ENCODE peak calls at places on chromosomes 16 and 17, in seven cellular contexts. O, T, S, Y, W, X and P are unnamed samples.
A peak's percentile ranks its signal among the peaks of the same experiment; 100 is the strongest.

GRCh38 chr17:34865696-34866095 is 95.6 kb downstream of the CCT6B start:
- DNase-seq in O (no peak), T (no peak), S (no peak), Y (no peak), W (no peak), X (no peak), P (no peak)

GRCh38 chr17:59479141-59479540 is 86.3 kb upstream of the DHX40 start:
- DNase-seq in O (no peak), T (no peak), S (no peak), Y (no peak), W (no peak), X (no peak), P (no peak)

GRCh38 chr17:40819528-40820125 is 2.8 kb downstream of the KRT10 start:
- DNase-seq in O (no peak), T (no peak), S (no peak), Y (no peak), W (peak; percentile 68), X (peak; percentile 19), P (peak; percentile 28)

GRCh38 chr16:75620326-75621169 is 2.5 kb downstream of the ADAT1 start:
- DNase-seq in O (no peak), T (no peak), S (no peak), Y (no peak), W (no peak), X (no peak), P (no peak)

GRCh38 chr16:23119570-23119969 is 29.7 kb downstream of the USP31 start:
- DNase-seq in O (no peak), T (no peak), S (no peak), Y (no peak), W (peak; percentile 48), X (no peak), P (no peak)

GRCh38 chr17:51540151-51540550 is 279.8 kb downstream of the UTP18 start:
- DNase-seq in O (no peak), T (no peak), S (no peak), Y (no peak), W (no peak), X (no peak), P (no peak)

GRCh38 chr17:65457183-65457582 is 104.3 kb downstream of the AXIN2 start:
- DNase-seq in O (no peak), T (no peak), S (no peak), Y (no peak), W (no peak), X (no peak), P (no peak)

GRCh38 chr17:77420804-77421634 is 280.2 kb downstream of the SEC14L1 start:
- DNase-seq in O (peak; percentile 77), T (no peak), S (no peak), Y (peak; percentile 63), W (peak; percentile 68), X (peak; percentile 72), P (peak; percentile 74)

GRCh38 chr17:78736526-78737079 is 45.5 kb downstream of the CYTH1 start:
- DNase-seq in O (peak; percentile 91), T (peak; percentile 90), S (peak; percentile 93), Y (no peak), W (no peak), X (no peak), P (peak; percentile 86)

GRCh38 chr17:61196302-61196704 is 203.3 kb upstream of the TBX2 start:
- DNase-seq in O (no peak), T (no peak), S (no peak), Y (no peak), W (no peak), X (peak; percentile 75), P (no peak)

GRCh38 chr16:85947511-85948509 is 48.8 kb downstream of the IRF8 start:
- DNase-seq in O (peak; percentile 36), T (peak; percentile 64), S (no peak), Y (no peak), W (no peak), X (no peak), P (no peak)

DNA sequence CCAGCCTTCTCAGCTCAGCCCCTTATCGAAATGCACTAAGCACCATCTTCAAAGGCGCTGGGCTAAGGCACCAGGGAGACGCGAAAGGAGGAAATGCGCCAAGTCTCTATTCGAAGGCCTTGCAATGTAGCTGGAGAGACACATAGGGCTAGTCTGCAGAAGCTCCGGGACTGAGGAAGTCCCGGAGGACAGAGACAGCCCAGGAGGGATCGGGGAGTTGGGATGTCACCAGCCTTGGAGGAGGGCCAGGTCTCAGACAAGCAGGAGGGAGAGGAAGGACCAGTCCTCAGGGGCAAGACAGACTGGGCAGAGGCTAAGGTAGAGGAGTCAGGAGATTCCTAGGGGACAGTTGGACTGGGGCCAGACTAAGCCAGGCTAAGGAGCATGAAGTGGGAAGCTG is 8.5 kb downstream of the C17orf100 start:
- DNase-seq in O (no peak), T (no peak), S (no peak), Y (no peak), W (no peak), X (no peak), P (no peak)
- H3K27ac ChIP-seq in O (peak overlapping the region; percentile 86), T (no peak overlapping the region), S (no peak overlapping the region), Y (no peak overlapping the region), W (no peak overlapping the region), X (no peak overlapping the region), P (no peak overlapping the region)

GRCh38 chr17:48995871-48996695 is 1.1 kb upstream of the IGF2BP1 start:
- DNase-seq in O (peak; percentile 66), T (no peak), S (no peak), Y (peak; percentile 97), W (peak; percentile 47), X (peak; percentile 65), P (peak; percentile 87)

GRCh38 chr17:48997827-48998556 is 807 bp downstream of the IGF2BP1 start:
- DNase-seq in O (peak; percentile 35), T (no peak), S (no peak), Y (peak; percentile 52), W (no peak), X (peak; percentile 58), P (peak; percentile 58)

GRCh38 chr17:48996696-48997102 is 486 bp upstream of the IGF2BP1 start:
- DNase-seq in O (no peak), T (no peak), S (no peak), Y (no peak), W (no peak), X (no peak), P (peak; percentile 64)

GRCh38 chr17:48998557-48999440 is 1.6 kb downstream of the IGF2BP1 start:
- DNase-seq in O (peak; percentile 41), T (no peak), S (no peak), Y (peak; percentile 42), W (peak; percentile 13), X (no peak), P (peak; percentile 59)

GRCh38 chr17:48997103-48997826 is at the start of gene IGF2BP1:
- DNase-seq in O (peak; percentile 70), T (no peak), S (no peak), Y (peak; percentile 93), W (peak; percentile 80), X (peak; percentile 61), P (peak; percentile 88)
- TF ChIP-seq EZH2phosphoT487 in O (no peak), T (no peak), S (no peak), Y (no peak), W (no peak), X (peak; percentile 100), P (no peak)

GRCh38 chr16:50743575-50744225 is 1.8 kb downstream of the CYLD start:
- DNase-seq in O (no peak), T (no peak), S (no peak), Y (no peak), W (peak; percentile 15), X (no peak), P (no peak)
- H3K27ac ChIP-seq in O (no peak overlapping the region), T (no peak overlapping the region), S (no peak overlapping the region), Y (no peak overlapping the region), W (peak overlapping the region; percentile 83), X (peak overlapping the region; percentile 27), P (no peak overlapping the region)

GRCh38 chr16:31141489-31142108 is 6.1 kb upstream of the PRSS8 start:
- DNase-seq in O (no peak), T (no peak), S (no peak), Y (no peak), W (peak; percentile 82), X (peak; percentile 47), P (peak; percentile 71)
- TF ChIP-seq EZH2phosphoT487 in O (no peak), T (no peak), S (no peak), Y (no peak), W (no peak), X (no peak), P (no peak)

GRCh38 chr16:10878328-10878643 is 1.3 kb downstream of the CIITA start:
- DNase-seq in O (no peak), T (no peak), S (no peak), Y (no peak), W (no peak), X (no peak), P (no peak)
- H3K27ac ChIP-seq in O (peak overlapping the region; percentile 94), T (peak overlapping the region; percentile 74), S (no peak overlapping the region), Y (no peak overlapping the region), W (no peak overlapping the region), X (no peak overlapping the region), P (no peak overlapping the region)

GRCh38 chr16:24844101-24845030 is 1.4 kb upstream of the SLC5A11 start:
- DNase-seq in O (no peak), T (no peak), S (peak; percentile 70), Y (no peak), W (no peak), X (no peak), P (peak; percentile 83)
- TF ChIP-seq EZH2phosphoT487 in O (no peak), T (no peak), S (no peak), Y (no peak), W (no peak), X (no peak), P (no peak)

GRCh38 chr17:81994593-81995462 is 17.4 kb downstream of the ASPSCR1 start:
- DNase-seq in O (no peak), T (no peak), S (no peak), Y (no peak), W (no peak), X (no peak), P (no peak)

GRCh38 chr17:81991684-81992513 is 14.5 kb downstream of the ASPSCR1 start:
- DNase-seq in O (no peak), T (no peak), S (peak; percentile 86), Y (peak; percentile 66), W (peak; percentile 89), X (peak; percentile 81), P (peak; percentile 79)

GRCh38 chr17:81995463-81996231 is 18.2 kb downstream of the ASPSCR1 start:
- DNase-seq in O (no peak), T (no peak), S (no peak), Y (no peak), W (no peak), X (no peak), P (no peak)

GRCh38 chr17:81996232-81996756 is 18.9 kb downstream of the ASPSCR1 start:
- DNase-seq in O (no peak), T (no peak), S (no peak), Y (no peak), W (no peak), X (no peak), P (no peak)

GRCh38 chr17:81993726-81994592 is 16.5 kb downstream of the ASPSCR1 start:
- DNase-seq in O (no peak), T (no peak), S (no peak), Y (peak; percentile 47), W (no peak), X (no peak), P (no peak)
- H3K27ac ChIP-seq in O (no peak overlapping the region), T (no peak overlapping the region), S (no peak overlapping the region), Y (peak overlapping the region; percentile 63), W (no peak overlapping the region), X (no peak overlapping the region), P (no peak overlapping the region)

GRCh38 chr17:8862213-8863056 is 5.0 kb downstream of the PIK3R6 start:
- DNase-seq in O (no peak), T (no peak), S (no peak), Y (no peak), W (peak; percentile 12), X (no peak), P (no peak)
- TF ChIP-seq EZH2phosphoT487 in O (no peak), T (no peak), S (no peak), Y (no peak), W (no peak), X (no peak), P (no peak)